ENCODE peak calls at places on chromosomes 13 and 19, in seven cellular contexts. D, U, H, B, X, I and Q are unnamed samples.

GRCh38 chr19:23116802-23117571 is at the start of gene ZNF730:
- DNase-seq in D (no peak), U (no peak), H (peak; percentile 81), B (peak; percentile 91), X (peak; percentile 33), I (no peak), Q (peak; percentile 23)

GRCh38 chr19:40312533-40312932 is 27.4 kb upstream of the AKT2 start:
- DNase-seq in D (no peak), U (peak; percentile 13), H (no peak), B (no peak), X (no peak), I (no peak), Q (no peak)

GRCh38 chr13:72839831-72840426 is 58.0 kb downstream of the PIBF1 start:
- DNase-seq in D (peak; percentile 39), U (no peak), H (peak; percentile 37), B (no peak), X (peak; percentile 17), I (no peak), Q (peak; percentile 36)

GRCh38 chr13:85590231-85590931 is 208.8 kb downstream of the SLITRK6 start:
- DNase-seq in D (peak; percentile 37), U (no peak), H (no peak), B (no peak), X (no peak), I (no peak), Q (no peak)

GRCh38 chr19:38869160-38869835 is 8.8 kb downstream of the RINL start:
- DNase-seq in D (no peak), U (no peak), H (no peak), B (no peak), X (no peak), I (no peak), Q (no peak)

GRCh38 chr19:48308695-48309586 is 16.4 kb upstream of the EMP3 start:
- DNase-seq in D (no peak), U (no peak), H (peak; percentile 96), B (no peak), X (no peak), I (no peak), Q (no peak)

GRCh38 chr13:79812070-79812850 is 331.3 kb downstream of the NDFIP2 start:
- DNase-seq in D (no peak), U (no peak), H (no peak), B (no peak), X (no peak), I (no peak), Q (no peak)

GRCh38 chr13:48184260-48184659 is 48.7 kb upstream of the ITM2B start:
- DNase-seq in D (no peak), U (no peak), H (no peak), B (no peak), X (no peak), I (no peak), Q (no peak)

GRCh38 chr13:59566544-59566943 is 597.2 kb downstream of the DIAPH3 start:
- DNase-seq in D (no peak), U (no peak), H (no peak), B (no peak), X (no peak), I (no peak), Q (no peak)

GRCh38 chr13:88281846-88282245 is 610.7 kb downstream of the SLITRK5 start:
- DNase-seq in D (no peak), U (no peak), H (no peak), B (no peak), X (no peak), I (no peak), Q (no peak)

GRCh38 chr13:110218601-110219201 is 88.3 kb downstream of the COL4A1 start:
- DNase-seq in D (peak; percentile 16), U (no peak), H (no peak), B (no peak), X (no peak), I (no peak), Q (no peak)

GRCh38 chr13:90686438-90686837 is 661.0 kb upstream of the MIR17HG start:
- DNase-seq in D (no peak), U (no peak), H (no peak), B (peak; percentile 4), X (no peak), I (no peak), Q (no peak)

GRCh38 chr19:49149652-49150105 is 5.5 kb downstream of the HRC start:
- DNase-seq in D (peak; percentile 70), U (peak; percentile 89), H (no peak), B (peak; percentile 81), X (peak; percentile 61), I (no peak), Q (no peak)

GRCh38 chr13:37546087-37546486 is 52.5 kb downstream of the POSTN start:
- DNase-seq in D (no peak), U (no peak), H (no peak), B (no peak), X (no peak), I (no peak), Q (no peak)

DNA sequence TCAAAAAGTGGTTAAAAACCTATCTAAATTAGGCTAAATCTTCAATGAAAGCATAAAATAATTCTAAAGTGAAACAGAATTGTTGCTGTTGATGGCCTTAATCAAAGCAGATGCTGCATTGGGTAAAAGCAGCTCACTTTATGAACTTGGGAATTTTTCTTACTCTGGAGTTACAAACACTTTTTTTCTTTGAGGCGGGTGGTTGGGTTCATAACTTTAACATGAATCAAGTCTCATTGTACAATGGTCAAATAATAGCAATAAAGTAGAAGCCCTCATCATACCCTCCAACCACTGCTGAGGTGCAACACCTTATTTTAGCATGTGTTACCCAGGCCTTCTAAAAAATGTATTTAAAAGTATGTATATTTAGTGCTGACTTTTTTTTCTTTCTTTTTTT is 29.1 kb downstream of the NUP58 start:
- DNase-seq in D (no peak), U (no peak), H (no peak), B (no peak), X (no peak), I (no peak), Q (no peak)
- H3K27ac ChIP-seq in D (no peak overlapping the region), U (no peak overlapping the region), H (no peak overlapping the region), B (no peak overlapping the region), X (no peak overlapping the region), I (no peak overlapping the region), Q (no peak overlapping the region)

GRCh38 chr19:35274323-35274722 is 5.6 kb downstream of the USF2 start:
- DNase-seq in D (no peak), U (no peak), H (no peak), B (no peak), X (no peak), I (no peak), Q (no peak)
- H3K36me3 ChIP-seq in D (peaks cover 17% of the 10 kb centered on the region), U (peaks cover 8% of the 10 kb centered on the region), H (peaks cover 94% of the 10 kb centered on the region), B (peaks cover 38% of the 10 kb centered on the region), X (peaks cover 78% of the 10 kb centered on the region), I (peaks cover 52% of the 10 kb centered on the region), Q (peaks cover 12% of the 10 kb centered on the region)

DNA sequence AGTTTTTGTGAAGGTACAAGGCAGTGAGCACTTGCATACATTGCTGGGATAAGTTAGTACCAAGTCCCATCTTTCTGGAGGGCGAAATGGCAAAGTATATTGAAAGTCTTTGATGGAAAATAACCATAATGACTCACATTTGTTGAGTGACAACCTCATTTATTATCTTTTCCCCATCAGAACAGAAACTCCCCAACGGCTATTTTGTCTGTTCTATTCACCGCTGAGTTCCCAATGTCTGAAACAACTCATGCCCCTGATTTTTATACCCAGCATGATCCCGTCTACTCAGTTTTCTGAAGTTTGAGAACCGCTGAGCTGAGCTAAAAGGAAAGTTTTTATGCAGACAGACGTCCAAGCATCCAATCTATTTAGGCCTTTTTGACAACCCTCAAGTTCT is 7.8 kb upstream of the TINCR start:
- DNase-seq in D (peak; percentile 70), U (no peak), H (no peak), B (no peak), X (no peak), I (no peak), Q (no peak)
- H3K9me3 ChIP-seq in D (no peaks in the 10 kb centered on the region), U (no peaks in the 10 kb centered on the region), H (no peaks in the 10 kb centered on the region), B (peaks cover 5% of the 10 kb centered on the region), X (peaks cover 10% of the 10 kb centered on the region), I (no peaks in the 10 kb centered on the region), Q (no peaks in the 10 kb centered on the region)

DNA sequence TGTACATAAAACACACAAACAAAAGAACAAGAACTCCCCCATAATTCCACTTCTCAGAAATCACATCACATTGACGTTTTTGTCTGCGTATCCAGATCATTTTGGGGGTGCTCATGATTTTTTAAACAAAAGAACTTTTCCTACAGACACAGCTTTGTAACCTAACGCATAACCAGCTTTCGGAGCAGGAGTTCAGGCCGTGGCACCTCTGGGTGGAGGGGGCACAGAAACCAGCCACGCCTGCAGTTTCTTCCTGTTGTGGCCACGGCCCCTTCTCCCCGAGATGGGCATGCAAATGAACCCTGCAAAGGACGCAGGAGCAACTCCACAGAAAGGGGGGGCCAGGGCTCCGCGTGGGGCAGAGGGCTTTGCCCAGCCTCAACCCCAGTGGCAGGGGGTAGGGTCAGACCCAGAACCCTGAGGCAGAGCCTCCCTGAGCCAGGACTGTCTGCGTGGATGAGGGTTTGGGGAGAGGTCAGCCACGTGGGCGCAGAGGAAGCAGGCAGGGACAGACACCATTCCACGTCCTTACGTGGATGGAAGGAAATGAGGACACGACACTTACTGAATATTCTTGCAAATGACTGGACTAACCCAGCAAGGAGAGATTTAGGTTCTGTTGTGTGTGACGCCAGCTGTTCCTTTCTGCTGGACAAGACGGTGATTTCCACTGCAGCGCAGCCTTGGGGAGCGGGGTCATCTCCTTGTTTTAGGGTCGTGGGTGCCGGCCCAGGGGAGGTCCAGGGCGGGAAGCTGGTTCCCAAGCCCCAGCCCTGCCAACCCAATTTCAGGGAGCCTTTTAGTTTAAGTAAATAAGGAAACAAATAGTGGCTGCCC is 64.3 kb downstream of the RASA3 start:
- DNase-seq in D (no peak), U (peak; percentile 68), H (no peak), B (no peak), X (no peak), I (no peak), Q (peak; percentile 66)
- H3K27ac ChIP-seq in D (no peak overlapping the region), U (no peak overlapping the region), H (peak overlapping the region; percentile 57), B (no peak overlapping the region), X (peak overlapping the region; percentile 93), I (peak overlapping the region; percentile 98), Q (peak overlapping the region; percentile 76)

GRCh38 chr19:19356500-19356899 is 35.9 kb downstream of the MAU2 start:
- DNase-seq in D (no peak), U (no peak), H (no peak), B (no peak), X (no peak), I (no peak), Q (no peak)

GRCh38 chr19:19355606-19356139 is 35.0 kb downstream of the MAU2 start:
- DNase-seq in D (no peak), U (no peak), H (no peak), B (no peak), X (no peak), I (no peak), Q (no peak)

GRCh38 chr19:19354932-19355331 is 34.3 kb downstream of the MAU2 start:
- DNase-seq in D (no peak), U (no peak), H (no peak), B (no peak), X (no peak), I (no peak), Q (no peak)

GRCh38 chr19:19354007-19354406 is 33.4 kb downstream of the MAU2 start:
- DNase-seq in D (no peak), U (no peak), H (no peak), B (no peak), X (no peak), I (no peak), Q (no peak)

DNA sequence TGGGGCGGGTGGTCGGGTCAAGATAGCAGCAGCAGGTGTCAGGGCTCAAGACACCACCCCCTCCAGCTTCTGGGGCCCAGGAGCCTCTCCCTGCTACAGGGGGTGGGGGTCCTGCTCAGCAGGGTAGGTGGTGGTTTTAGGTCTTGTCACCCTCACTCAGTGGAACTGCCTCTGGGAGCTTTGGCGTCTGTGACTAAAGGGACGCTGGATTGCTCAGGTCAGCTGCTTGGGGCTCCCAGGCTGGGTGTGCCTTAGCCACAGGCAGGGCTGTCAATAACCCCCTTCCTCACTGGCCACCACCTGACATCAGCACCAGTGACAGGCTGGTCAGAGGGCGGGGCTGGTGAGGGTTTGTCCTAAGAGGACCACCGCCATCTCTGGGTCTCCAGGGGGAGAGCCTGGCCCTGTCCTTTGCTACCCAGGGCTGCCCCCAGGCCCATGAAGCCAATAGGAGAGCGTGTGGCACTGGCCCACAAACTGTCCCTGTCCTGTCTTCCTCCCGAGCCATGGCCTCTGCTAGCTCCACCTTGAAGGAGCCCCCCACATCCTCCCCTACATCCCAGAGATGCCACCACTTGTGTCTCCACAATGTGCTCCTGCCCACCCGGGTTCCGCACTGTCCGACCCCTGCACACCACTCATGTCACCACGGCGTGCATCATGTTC is 36.4 kb downstream of the MAU2 start:
- DNase-seq in D (no peak), U (no peak), H (no peak), B (no peak), X (no peak), I (no peak), Q (no peak)
- H3K36me3 ChIP-seq in D (peaks cover 19% of the 10 kb centered on the region), U (peaks cover 17% of the 10 kb centered on the region), H (peaks cover 53% of the 10 kb centered on the region), B (peaks cover 35% of the 10 kb centered on the region), X (peaks cover 57% of the 10 kb centered on the region), I (peaks cover 48% of the 10 kb centered on the region), Q (no peaks in the 10 kb centered on the region)